ENCODE peak calls at places on chromosome 22, in five cellular contexts. R is neural progenitor cell, P is PC-9, A is brain microvascular endothelial cell, C is tibial nerve. J is an unnamed sample.

GRCh38 chr22:31092161-31092560 is 11.0 kb downstream of the SMTN start:
- DNase-seq in A (no peak), P (no peak), C (no peak), R (no peak), J (no peak)

GRCh38 chr22:49295465-49295743 is 532.3 kb downstream of the BRD1 start:
- DNase-seq in P (no peak), R (no peak), A (no peak), C (no peak), J (no peak)

GRCh38 chr22:49886346-49887073 is 31.7 kb downstream of the ALG12 start:
- DNase-seq in R (no peak), P (no peak), A (no peak), C (no peak), J (no peak)

GRCh38 chr22:34111210-34111824 is 191.0 kb upstream of the LARGE1 start:
- DNase-seq in R (peak; percentile 67), C (peak; percentile 14), A (no peak), P (peak; percentile 9), J (peak; percentile 23)

GRCh38 chr22:48554893-48555552 is 1272.7 kb downstream of the BRD1 start:
- DNase-seq in R (peak; percentile 69), P (no peak), A (no peak), C (no peak), J (no peak)

GRCh38 chr22:47232197-47232596 is 469.7 kb downstream of the TBC1D22A start:
- DNase-seq in C (no peak), R (no peak), A (no peak), P (no peak), J (no peak)

GRCh38 chr22:50544078-50544745 is 1.5 kb upstream of the KLHDC7B start:
- DNase-seq in C (peak; percentile 52), R (peak; percentile 93), A (peak; percentile 54), P (peak; percentile 82), J (peak; percentile 81)

GRCh38 chr22:43723816-43724215 is 88.3 kb downstream of the EFCAB6 start:
- DNase-seq in A (no peak), C (no peak), P (no peak), R (no peak), J (no peak)

GRCh38 chr22:44023404-44024287 is 456 bp upstream of the PARVB start:
- DNase-seq in R (peak; percentile 73), A (no peak), P (peak; percentile 30), C (no peak), J (no peak)

GRCh38 chr22:28799834-28800307 is 498 bp downstream of the XBP1 start:
- DNase-seq in A (peak; percentile 24), C (peak; percentile 55), P (peak; percentile 45), R (peak; percentile 76), J (peak; percentile 6)

GRCh38 chr22:17271711-17272451 is 52.6 kb upstream of the ADA2 start:
- DNase-seq in A (no peak), P (no peak), R (no peak), C (no peak), J (no peak)

GRCh38 chr22:21876486-21877176 is 9.2 kb upstream of the MAPK1 start:
- DNase-seq in P (no peak), C (no peak), A (peak; percentile 38), R (no peak), J (no peak)

GRCh38 chr22:49996192-49996531 is 16.4 kb downstream of the IL17REL start:
- DNase-seq in A (no peak), R (no peak), C (no peak), P (no peak), J (no peak)

GRCh38 chr22:42548597-42549328 is 5.0 kb upstream of the SERHL2 start:
- DNase-seq in R (no peak), P (no peak), C (no peak), A (no peak), J (no peak)

GRCh38 chr22:50233223-50233622 is 11.6 kb downstream of the TUBGCP6 start:
- DNase-seq in R (no peak), C (no peak), A (no peak), P (no peak), J (no peak)

GRCh38 chr22:23075525-23076216 is 5.4 kb downstream of the GNAZ start:
- DNase-seq in P (peak; percentile 22), A (no peak), C (no peak), R (no peak), J (no peak)

GRCh38 chr22:42994917-42995562 is 19.9 kb downstream of the PACSIN2 start:
- DNase-seq in A (peak; percentile 83), P (peak; percentile 72), R (no peak), C (peak; percentile 59), J (no peak)

GRCh38 chr22:43967069-43967468 is 11.8 kb downstream of the SAMM50 start:
- DNase-seq in A (no peak), C (no peak), R (no peak), P (no peak), J (no peak)

GRCh38 chr22:47168900-47169800 is 406.7 kb downstream of the TBC1D22A start:
- DNase-seq in R (peak; percentile 35), C (no peak), A (no peak), P (no peak), J (no peak)

GRCh38 chr22:33180371-33180770 is 122.2 kb upstream of the SYN3 start:
- DNase-seq in C (no peak), A (no peak), R (no peak), P (no peak), J (no peak)

GRCh38 chr22:41687901-41688364 is 734 bp downstream of the SNU13 start:
- DNase-seq in C (peak; percentile 17), R (peak; percentile 54), A (no peak), P (no peak), J (peak; percentile 21)

GRCh38 chr22:17997456-17997855 is 26.9 kb downstream of the MICAL3 start:
- DNase-seq in R (no peak), A (peak; percentile 28), P (no peak), C (no peak), J (no peak)

GRCh38 chr22:42214625-42215415 is 55.6 kb downstream of the TCF20 start:
- DNase-seq in P (no peak), A (peak; percentile 7), R (peak; percentile 71), C (no peak), J (no peak)

GRCh38 chr22:25757686-25758085 is 15.7 kb downstream of the MYO18B start:
- DNase-seq in C (no peak), R (no peak), P (no peak), A (no peak), J (no peak)

GRCh38 chr22:31278643-31279326 is 13.5 kb downstream of the PIK3IP1 start:
- DNase-seq in C (no peak), A (no peak), R (no peak), P (no peak), J (peak; percentile 39)

GRCh38 chr22:44330727-44331660 is 18.2 kb upstream of the SHISAL1 start:
- DNase-seq in P (no peak), A (no peak), C (no peak), R (peak; percentile 76), J (no peak)

GRCh38 chr22:43018615-43019014 is 3.7 kb upstream of the PACSIN2 start:
- DNase-seq in C (no peak), A (no peak), R (no peak), P (no peak), J (no peak)

GRCh38 chr22:31800065-31800464 is 46.2 kb downstream of the DEPDC5 start:
- DNase-seq in C (no peak), P (peak; percentile 65), A (no peak), R (no peak), J (no peak)

GRCh38 chr22:10781571-10782403 is 4746.2 kb upstream of the OR11H1 start:
- DNase-seq in P (no peak), C (no peak), R (no peak), A (no peak), J (no peak)

GRCh38 chr22:43825651-43826050 is 13.5 kb upstream of the EFCAB6 start:
- DNase-seq in A (no peak), P (no peak), R (no peak), C (no peak), J (no peak)

GRCh38 chr22:49934891-49935557 is 16.6 kb downstream of the CRELD2 start:
- DNase-seq in P (peak; percentile 84), R (peak; percentile 65), C (peak; percentile 78), A (no peak), J (peak; percentile 87)

DNA sequence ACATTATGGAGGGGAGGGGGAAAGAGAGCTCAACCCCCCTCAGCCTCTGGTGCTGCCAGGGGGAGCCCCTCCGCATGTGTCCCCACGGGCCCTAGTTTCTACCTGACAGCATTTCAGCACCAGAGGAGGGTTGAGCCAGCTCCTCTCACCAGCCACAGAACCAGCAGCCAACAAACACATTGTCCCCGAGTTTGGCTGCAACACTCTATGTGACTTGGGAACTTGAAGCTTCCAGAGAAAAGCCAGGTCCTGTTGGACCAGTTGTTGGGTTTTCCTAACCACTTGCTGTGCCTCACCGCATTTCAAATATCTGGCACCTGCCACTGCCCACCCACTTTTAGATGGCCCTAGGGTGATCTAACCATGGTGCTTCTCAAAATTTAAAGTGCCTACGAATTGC is 13.5 kb downstream of the TMA7B start:
- DNase-seq in P (no peak), R (no peak), C (no peak), A (no peak), J (no peak)
- H3K36me3 ChIP-seq in P (no peaks in the 10 kb centered on the region), R (no peaks in the 10 kb centered on the region), C (no peaks in the 10 kb centered on the region), A (no peaks in the 10 kb centered on the region), J (peaks cover 47% of the 10 kb centered on the region)

GRCh38 chr22:20174785-20175596 is 24.1 kb upstream of the CCDC188 start:
- DNase-seq in R (peak; percentile 62), C (no peak), A (no peak), P (no peak), J (no peak)
- TF ChIP-seq CTCF in R (peak; percentile 44), C (no peak), A (peak; percentile 65), P (no peak), J (no peak)

GRCh38 chr22:37260939-37261338 is 16.9 kb upstream of the RAC2 start:
- DNase-seq in A (peak; percentile 37), R (peak; percentile 82), C (peak; percentile 47), P (peak; percentile 67), J (no peak)
- H3K27me3 ChIP-seq in A (no peaks in the 10 kb centered on the region), R (peaks cover 24% of the 10 kb centered on the region), C (no peaks in the 10 kb centered on the region), P (no peaks in the 10 kb centered on the region), J (no peaks in the 10 kb centered on the region)

GRCh38 chr22:27220349-27220748 is 563.0 kb downstream of the MIAT start:
- DNase-seq in P (no peak), C (peak; percentile 46), A (peak; percentile 91), R (no peak), J (no peak)
- H3K36me3 ChIP-seq in P (no peaks in the 10 kb centered on the region), C (no peaks in the 10 kb centered on the region), A (peaks cover 2% of the 10 kb centered on the region), R (no peaks in the 10 kb centered on the region), J (no peaks in the 10 kb centered on the region)

GRCh38 chr22:35552846-35553245 is 12.2 kb downstream of the RASD2 start:
- DNase-seq in R (no peak), P (no peak), C (no peak), A (no peak), J (no peak)

GRCh38 chr22:35551549-35552177 is 11.0 kb downstream of the RASD2 start:
- DNase-seq in R (no peak), C (no peak), P (no peak), A (no peak), J (no peak)

GRCh38 chr22:35553341-35553740 is 12.7 kb downstream of the RASD2 start:
- DNase-seq in A (no peak), R (no peak), P (no peak), C (no peak), J (no peak)

GRCh38 chr22:35554297-35554845 is 13.7 kb downstream of the RASD2 start:
- DNase-seq in P (no peak), C (no peak), A (no peak), R (no peak), J (no peak)

GRCh38 chr22:35552186-35552842 is 11.7 kb downstream of the RASD2 start:
- DNase-seq in C (no peak), R (peak; percentile 77), A (no peak), P (peak; percentile 51), J (peak; percentile 87)
- TF ChIP-seq CTCF in C (no peak), R (no peak), A (no peak), P (no peak), J (no peak)

J was measured in CD8-positive, alpha-beta T cell.